ENCODE peak calls at places on chromosome 18, in ten cellular contexts. U, R, X, N, F, J, E, S, C and A are unnamed samples.
A peak's percentile ranks its signal among the peaks of the same experiment; 100 is the strongest.

GRCh38 chr18:6355789-6356589 is 58.7 kb downstream of the L3MBTL4 start:
- DNase-seq in X (no peak), N (no peak), J (no peak), S (no peak), F (peak; percentile 11), R (no peak), C (no peak), E (no peak), U (peak; percentile 40), A (no peak)

GRCh38 chr18:10234281-10234680 is 220.2 kb upstream of the APCDD1 start:
- DNase-seq in E (no peak), C (no peak), R (no peak), J (no peak), F (no peak), X (no peak), S (no peak), N (no peak), U (peak; percentile 36), A (no peak)

GRCh38 chr18:49910986-49911385 is 97.7 kb upstream of the ACAA2 start:
- DNase-seq in F (no peak), U (no peak), R (no peak), C (no peak), J (no peak), E (no peak), N (no peak), S (no peak), X (no peak), A (no peak)

GRCh38 chr18:41457730-41458129 is 497.3 kb upstream of the PIK3C3 start:
- DNase-seq in C (no peak), U (no peak), X (no peak), R (no peak), N (no peak), S (no peak), E (no peak), J (no peak), F (no peak), A (no peak)

GRCh38 chr18:36312806-36313395 is 15.4 kb downstream of the FHOD3 start:
- DNase-seq in F (no peak), X (peak; percentile 48), U (peak; percentile 39), S (no peak), N (no peak), E (no peak), C (no peak), R (no peak), J (no peak), A (no peak)

GRCh38 chr18:8660316-8660715 is 45.0 kb upstream of the MTCL1 start:
- DNase-seq in E (no peak), N (no peak), J (no peak), R (no peak), C (no peak), S (no peak), X (no peak), U (peak; percentile 18), F (no peak), A (no peak)

GRCh38 chr18:23038712-23039111 is 96.6 kb upstream of the CABLES1 start:
- DNase-seq in S (no peak), E (no peak), C (no peak), X (no peak), R (no peak), U (peak; percentile 53), N (no peak), J (no peak), F (peak; percentile 27), A (no peak)

GRCh38 chr18:67766930-67767329 is 250.4 kb upstream of the DSEL start:
- DNase-seq in R (no peak), C (no peak), X (no peak), E (no peak), S (no peak), J (no peak), U (peak; percentile 99), F (peak; percentile 70), N (no peak), A (no peak)

DNA sequence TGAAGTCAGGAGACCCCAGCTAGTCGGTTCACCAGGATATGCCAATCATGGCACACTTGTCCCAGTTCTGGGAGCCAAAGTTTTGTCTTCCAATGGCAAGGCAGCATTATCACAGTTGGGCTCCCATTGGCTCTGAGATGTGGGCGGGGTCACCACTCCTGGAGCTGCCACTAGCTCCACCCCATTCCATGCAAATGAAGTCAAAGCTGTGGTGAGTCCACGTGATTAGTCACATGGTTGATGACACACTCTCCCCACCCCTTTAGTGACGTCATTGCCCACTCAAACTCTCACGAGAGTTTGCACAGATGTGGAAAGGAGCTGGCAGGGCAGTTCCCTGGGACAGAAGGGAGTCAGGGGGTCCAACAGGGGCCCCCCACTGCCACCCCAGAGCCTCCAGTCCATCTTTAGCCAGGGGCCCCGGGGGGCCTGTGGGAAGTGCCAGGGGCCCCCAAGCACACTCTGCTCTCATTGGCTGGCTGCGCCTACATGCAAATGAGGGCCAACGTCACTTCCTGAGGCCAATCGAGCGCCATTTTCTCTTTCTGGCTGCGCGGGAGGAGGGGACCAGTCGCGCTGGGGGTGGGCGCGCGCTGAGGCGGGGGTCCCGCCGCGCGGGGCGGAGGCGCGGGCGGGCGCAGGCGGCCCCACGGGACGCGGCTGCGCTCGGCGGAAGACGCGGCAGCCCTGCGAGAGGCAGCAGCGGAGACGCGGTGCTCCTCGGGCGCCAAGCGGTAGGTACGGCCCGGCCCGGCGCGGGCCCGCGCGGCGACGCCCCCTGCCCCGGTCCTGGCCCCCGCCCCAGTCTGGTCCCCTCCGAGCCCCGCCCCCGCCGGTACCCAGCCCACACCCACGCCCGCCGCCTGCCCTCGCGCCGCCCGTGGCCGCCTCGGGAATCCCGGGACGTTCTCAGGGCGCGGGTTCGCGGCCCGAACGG is at the start of gene ADNP2:
- DNase-seq in R (peak; percentile 86), J (peak; percentile 87), U (peak; percentile 96), S (peak; percentile 88), F (peak; percentile 97), X (peak; percentile 66), E (peak; percentile 53), N (peak; percentile 97), C (peak; percentile 96), A (peak; percentile 97)
- TF ChIP-seq POLR2A in R (peak; percentile 61), J (no peak), U (peak; percentile 61), S (peak; percentile 34), F (peak; percentile 31), X (peak; percentile 32), E (peak; percentile 85), N (peak; percentile 60), C (no peak), A (peak; percentile 72)

GRCh38 chr18:3177902-3178687 is 41.7 kb downstream of the MYOM1 start:
- DNase-seq in J (peak; percentile 63), X (peak; percentile 43), N (no peak), E (peak; percentile 25), R (no peak), U (peak; percentile 19), C (peak; percentile 87), F (no peak), S (no peak), A (peak; percentile 80)

GRCh38 chr18:3180325-3180724 is 39.4 kb downstream of the MYOM1 start:
- DNase-seq in N (no peak), U (peak; percentile 28), X (no peak), S (no peak), E (no peak), J (no peak), F (no peak), R (no peak), C (no peak), A (no peak)

GRCh38 chr18:3175195-3175758 is 44.5 kb downstream of the MYOM1 start:
- DNase-seq in C (no peak), J (no peak), U (peak; percentile 11), F (no peak), R (no peak), N (no peak), S (no peak), E (no peak), X (no peak), A (no peak)

GRCh38 chr18:3183103-3183717 is 36.6 kb downstream of the MYOM1 start:
- DNase-seq in J (peak; percentile 60), R (no peak), U (no peak), S (no peak), C (no peak), N (no peak), E (no peak), F (no peak), X (no peak), A (no peak)

DNA sequence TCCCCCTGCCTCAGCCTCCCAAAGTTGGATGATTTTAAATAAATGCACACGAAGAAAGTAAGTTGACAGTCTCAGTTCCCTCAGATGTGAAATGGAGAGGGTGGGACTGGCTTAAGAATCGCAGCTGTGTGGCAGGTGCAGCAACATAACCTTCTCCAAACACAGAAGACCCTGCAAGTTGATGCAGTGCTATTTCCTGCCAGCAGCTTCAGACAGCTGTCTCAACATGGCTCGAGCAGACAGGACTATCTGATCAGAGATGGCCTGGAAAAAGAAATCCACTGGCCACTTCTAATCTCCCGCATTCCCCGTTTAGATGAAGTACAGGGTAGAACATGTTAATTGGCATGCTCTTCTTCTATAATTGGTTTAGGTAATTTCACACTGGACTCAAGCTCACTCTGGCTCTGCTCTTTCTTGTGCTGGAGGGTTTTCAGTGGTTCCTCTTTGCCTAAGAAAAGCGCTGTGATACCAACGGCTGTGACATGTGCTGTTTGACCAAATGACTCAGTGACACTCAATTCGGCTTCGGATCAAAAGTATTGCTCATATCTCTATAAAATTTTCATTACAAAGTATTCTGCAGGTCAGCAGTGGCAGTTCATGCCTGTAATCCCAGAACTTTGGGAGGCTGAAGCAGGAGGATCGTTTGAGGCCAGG is 40.2 kb downstream of the MYOM1 start:
- DNase-seq in X (no peak), F (no peak), E (peak; percentile 22), S (no peak), J (no peak), N (no peak), C (no peak), U (no peak), R (no peak), A (no peak)
- TF ChIP-seq POLR2A in X (no peak), F (no peak), E (peak; percentile 37), S (no peak), J (no peak), N (no peak), C (no peak), U (no peak), R (no peak), A (no peak)

DNA sequence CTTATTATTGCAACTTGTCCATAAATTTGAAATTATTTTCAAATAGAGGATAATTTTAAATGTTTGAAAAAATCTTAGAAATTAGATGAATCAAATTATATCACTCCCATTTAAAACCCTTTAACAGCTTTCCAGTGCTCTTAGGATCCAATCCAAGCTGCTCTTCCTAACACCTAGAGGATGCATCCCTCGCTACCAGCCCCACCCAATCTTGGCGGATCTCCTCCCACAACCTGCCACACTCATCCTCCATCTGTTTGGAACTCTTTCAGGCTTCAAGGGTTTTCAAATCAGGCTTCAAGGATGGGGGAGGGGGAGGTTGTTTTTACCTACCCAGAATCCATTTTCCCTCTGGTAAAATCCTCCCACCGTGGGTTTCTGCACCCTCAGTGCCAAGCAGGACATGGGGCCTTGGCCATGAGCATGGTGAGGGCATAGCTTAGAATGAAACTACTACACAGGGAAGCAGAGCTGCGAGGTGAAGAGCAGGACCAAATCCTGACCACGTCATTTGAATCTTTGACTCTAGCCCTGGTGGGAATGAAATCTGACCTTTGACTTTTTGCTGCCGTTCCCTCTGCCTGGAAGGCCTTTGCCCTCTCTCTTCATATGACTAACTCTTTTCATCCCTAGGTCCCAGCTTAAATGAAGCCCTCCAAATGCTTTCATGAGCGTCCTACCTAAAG is 113.0 kb upstream of the MAPRE2 start:
- DNase-seq in N (no peak), U (no peak), E (no peak), F (peak; percentile 55), J (no peak), C (no peak), S (no peak), R (no peak), X (no peak), A (no peak)
- TF ChIP-seq POLR2A in N (no peak), U (no peak), E (no peak), F (no peak), J (no peak), C (no peak), S (no peak), R (no peak), X (no peak), A (no peak)

DNA sequence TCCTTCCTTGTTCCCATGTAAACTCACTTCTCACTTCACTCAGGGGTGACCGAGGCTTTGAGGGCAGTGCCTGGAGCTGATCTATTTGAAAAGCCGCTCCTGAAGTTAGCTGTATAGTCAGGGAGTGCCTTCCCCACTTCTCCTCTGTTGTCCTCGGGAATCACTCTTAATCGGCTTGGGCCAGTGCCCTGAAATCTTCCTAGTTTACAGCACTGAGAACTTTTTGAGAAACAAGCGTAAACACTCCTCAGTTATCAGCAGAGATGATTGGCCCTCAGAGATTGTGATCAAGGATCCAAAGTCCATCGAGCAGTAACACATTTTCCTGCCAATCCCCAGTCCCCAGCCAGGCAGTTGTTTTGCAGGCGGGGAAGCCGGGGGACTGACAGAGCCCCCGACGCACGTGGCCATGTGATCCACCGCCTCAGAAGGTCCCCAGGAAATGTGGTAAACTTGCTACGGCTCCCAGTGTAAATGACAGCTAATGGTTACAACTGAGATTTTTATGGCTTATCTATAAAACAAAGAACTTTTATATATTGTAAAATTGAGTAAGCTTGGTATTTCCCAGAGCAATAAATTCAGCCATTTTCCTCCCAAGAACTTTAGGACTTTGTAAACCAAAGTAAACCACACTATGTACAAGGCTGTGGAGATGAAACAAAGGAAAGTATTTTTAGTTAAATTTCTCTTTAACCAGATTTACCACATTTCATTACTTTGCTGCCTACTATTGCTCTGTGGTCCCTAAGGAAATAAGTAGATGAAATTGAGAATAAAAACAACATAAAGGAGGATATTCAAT is 53.5 kb downstream of the C18orf63 start:
- DNase-seq in E (no peak), J (no peak), X (no peak), F (no peak), C (no peak), U (no peak), S (no peak), R (no peak), N (no peak), A (no peak)
- TF ChIP-seq POLR2A in E (no peak), J (no peak), X (no peak), F (no peak), C (no peak), U (no peak), S (no peak), R (no peak), N (no peak), A (no peak)